ENCODE peak calls at places on chromosomes 4 and X, in four cellular contexts. G is IMR-90, X is mesendoderm, P is H1. J is an unnamed sample.

GRCh38 chr4:17189322-17189721 is 290.9 kb upstream of the LDB2 start:
- DNase-seq in G (peak), P (no peak), X (no peak), J (no peak)

GRCh38 chr4:7652451-7652871 is 217.7 kb upstream of the PSAPL1 start:
- DNase-seq in P (no peak), G (no peak), X (no peak), J (no peak)

GRCh38 chrX:129955682-129956081 is 26.8 kb upstream of the BCORL1 start:
- DNase-seq in G (no peak), X (no peak), P (no peak), J (no peak)

GRCh38 chr4:40414673-40415072 is 79.5 kb downstream of the CHRNA9 start:
- DNase-seq in P (no peak), X (no peak), G (no peak), J (no peak)

GRCh38 chr4:123616970-123617392 is 220.4 kb downstream of the SPRY1 start:
- DNase-seq in G (no peak), X (peak), P (no peak), J (no peak)

GRCh38 chr4:84579410-84579791 is 3.5 kb upstream of the CDS1 start:
- DNase-seq in P (no peak), X (peak), G (no peak), J (peak)

GRCh38 chr4:82948647-82949204 is 48.2 kb downstream of the THAP9 start:
- DNase-seq in P (no peak), X (no peak), G (peak), J (no peak)

GRCh38 chr4:145446184-145446583 is 35.5 kb upstream of the SMAD1 start:
- DNase-seq in P (no peak), X (no peak), G (no peak), J (no peak)

GRCh38 chrX:69068295-69069085 is 96.8 kb downstream of the PJA1 start:
- DNase-seq in X (no peak), G (no peak), P (no peak), J (no peak)

GRCh38 chr4:58166496-58166895 is 1056.3 kb upstream of the IGFBP7 start:
- DNase-seq in P (no peak), X (no peak), G (no peak), J (no peak)

GRCh38 chrX:39808471-39808917 is 289.3 kb downstream of the BCOR start:
- DNase-seq in G (peak), X (peak), P (no peak), J (no peak)

GRCh38 chr4:121034010-121034409 is 38.3 kb downstream of the NDNF start:
- DNase-seq in X (no peak), G (no peak), P (no peak), J (no peak)

GRCh38 chr4:174259580-174259979 is 23.9 kb downstream of the FBXO8 start:
- DNase-seq in P (no peak), G (no peak), X (no peak), J (no peak)

GRCh38 chr4:32958586-32958985 is 2238.4 kb downstream of the PCDH7 start:
- DNase-seq in X (no peak), G (no peak), P (no peak), J (no peak)

GRCh38 chr4:92387459-92388069 is 83.8 kb downstream of the GRID2 start:
- DNase-seq in P (no peak), X (peak), G (peak), J (no peak)

GRCh38 chr4:87120411-87121162 is 99.8 kb downstream of the KLHL8 start:
- DNase-seq in G (peak), X (no peak), P (no peak), J (no peak)

GRCh38 chr4:158253350-158253980 is 43.2 kb downstream of the TMEM144 start:
- DNase-seq in X (peak), G (peak), P (no peak), J (no peak)

GRCh38 chr4:77881460-77882295 is 19.0 kb downstream of the MRPL1 start:
- DNase-seq in X (peak), P (no peak), G (peak), J (no peak)

GRCh38 chr4:126851391-126851790 is 781.4 kb upstream of the INTU start:
- DNase-seq in G (peak), X (no peak), P (no peak), J (no peak)

GRCh38 chr4:15250021-15250441 is 177.8 kb upstream of the C1QTNF7 start:
- DNase-seq in X (peak), G (peak), P (no peak), J (no peak)

GRCh38 chr4:69934150-69934549 is 3.3 kb downstream of the CSN1S1 start:
- DNase-seq in G (no peak), P (no peak), X (no peak), J (no peak)

GRCh38 chr4:20043992-20044391 is 207.7 kb upstream of the SLIT2 start:
- DNase-seq in X (no peak), G (no peak), P (no peak), J (no peak)

GRCh38 chrX:64842492-64842891 is 133.8 kb downstream of the ZC4H2 start:
- DNase-seq in X (no peak), P (no peak), G (no peak), J (no peak)

GRCh38 chr4:170875868-170876267 is 786.1 kb upstream of the AADAT start:
- DNase-seq in P (no peak), G (no peak), X (peak), J (no peak)

GRCh38 chrX:44267116-44267515 is 76.4 kb downstream of the EFHC2 start:
- DNase-seq in P (no peak), G (no peak), X (no peak), J (no peak)

GRCh38 chrX:151983186-151983585 is 8.7 kb upstream of the GABRE start:
- DNase-seq in G (no peak), P (no peak), X (no peak), J (no peak)

GRCh38 chr4:36222702-36223101 is 21.6 kb downstream of the ARAP2 start:
- DNase-seq in X (no peak), P (no peak), G (no peak), J (no peak)

GRCh38 chrX:72269671-72270251 is 7.3 kb downstream of the RPS4X start:
- DNase-seq in P (no peak), G (peak), X (no peak), J (no peak)

GRCh38 chr4:13947921-13948320 is 320.4 kb upstream of the BOD1L1 start:
- DNase-seq in G (no peak), X (no peak), P (no peak), J (no peak)

GRCh38 chrX:136147320-136147901 is at the start of gene FHL1:
- DNase-seq in G (peak), X (peak), P (peak), J (peak)

GRCh38 chr4:152304220-152304619 is 231.7 kb downstream of the FBXW7 start:
- DNase-seq in P (no peak), G (peak), X (peak), J (no peak)

DNA sequence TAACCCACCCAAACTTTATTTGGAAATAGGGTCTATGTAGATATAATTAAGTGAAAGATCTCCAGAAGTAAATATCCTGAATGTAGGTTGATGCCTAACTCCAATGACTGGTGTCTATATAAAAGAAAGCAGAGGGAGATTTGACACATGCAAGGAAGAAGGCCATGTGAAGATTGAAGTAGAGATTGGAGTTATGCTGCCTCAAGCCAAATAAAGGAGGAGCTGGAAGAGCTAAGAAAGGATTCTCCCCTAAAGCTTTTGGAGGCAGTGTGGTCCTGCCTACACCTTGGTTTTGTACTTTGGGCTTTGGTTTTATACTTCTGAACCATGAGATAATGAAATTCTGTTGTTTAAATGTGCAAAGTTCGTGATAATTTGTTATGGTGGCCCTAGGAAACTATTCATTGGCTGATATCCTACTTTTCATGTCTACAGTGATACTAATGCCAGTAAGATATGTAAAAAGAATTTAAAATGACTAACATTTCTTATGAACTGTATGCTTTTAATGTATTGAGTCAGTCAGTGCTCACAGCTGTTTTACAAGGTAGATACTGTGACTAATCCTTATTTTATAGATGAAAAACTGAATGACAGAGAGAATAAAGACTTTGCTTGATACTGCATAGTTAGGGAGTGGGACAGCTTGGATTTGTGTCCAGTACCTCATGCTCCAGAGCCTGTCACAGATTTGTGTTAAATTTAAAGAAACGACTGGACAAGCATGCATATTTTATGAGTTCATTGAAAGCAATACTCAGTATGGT is 5.9 kb upstream of the RAB40AL start:
- DNase-seq in X (no peak), P (no peak), G (peak), J (no peak)
- H4K5ac ChIP-seq in X (no peak), P (no peak), G (no peak), J (no peak)

DNA sequence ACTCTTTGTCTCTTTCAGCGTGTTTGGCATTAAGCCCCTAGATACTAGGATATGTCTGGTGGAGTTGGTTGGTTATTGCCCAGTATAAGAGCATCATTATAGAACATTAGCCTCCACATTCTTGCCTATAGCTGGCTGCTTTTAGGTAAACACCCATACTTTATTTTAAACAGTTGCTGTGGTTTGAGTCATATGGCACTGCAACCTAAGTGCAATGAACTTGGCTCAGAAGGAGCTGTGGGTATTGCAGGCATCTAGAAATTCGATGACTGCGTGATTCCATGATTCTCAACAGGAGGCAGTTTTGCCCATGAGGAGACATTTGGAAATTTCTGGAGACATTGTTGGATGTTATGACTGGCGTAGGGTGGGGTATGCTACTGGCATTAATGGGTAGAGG is 49.5 kb downstream of the DCLK2 start:
- DNase-seq in P (no peak), G (peak), X (no peak), J (no peak)
- H3K4me2 ChIP-seq in P (no peak), G (no peak), X (no peak), J (no peak)

GRCh38 chr4:74056858-74057562 is 18.5 kb upstream of the CXCL3 start:
- DNase-seq in G (peak), P (no peak), X (no peak), J (no peak)
- H3K27ac ChIP-seq in G (peak), P (no peak), X (no peak), J (no peak)

GRCh38 chr4:89837385-89837995 is 529 bp upstream of the SNCA start:
- DNase-seq in X (peak), G (peak), P (no peak), J (peak)
- H4K5ac ChIP-seq in X (no peak), G (no peak), P (no peak), J (no peak)

J was measured in H9.